ENCODE peak calls at places on chromosomes 16 and 17, in six cellular contexts. One of them, this sample, is unnamed.

GRCh38 chr16:49621240-49622083 is 234.4 kb downstream of the ZNF423 start:
- DNase-seq in body of pancreas: no peak
- DNase-seq in astrocyte of the spinal cord: peak
- DNase-seq in endothelial cell: no peak
- DNase-seq in H1: no peak
- DNase-seq in neural progenitor cell: no peak
- DNase-seq in this sample: no peak

GRCh38 chr17:2237960-2238359 is 65.6 kb downstream of the SMG6 start:
- DNase-seq in body of pancreas: no peak
- DNase-seq in astrocyte of the spinal cord: no peak
- DNase-seq in endothelial cell: no peak
- DNase-seq in H1: no peak
- DNase-seq in neural progenitor cell: no peak
- DNase-seq in this sample: no peak

GRCh38 chr16:61834082-61834481 is 202.2 kb downstream of the CDH8 start:
- DNase-seq in body of pancreas: no peak
- DNase-seq in astrocyte of the spinal cord: no peak
- DNase-seq in endothelial cell: no peak
- DNase-seq in H1: no peak
- DNase-seq in neural progenitor cell: no peak
- DNase-seq in this sample: no peak

GRCh38 chr16:66910175-66910940 is 8.3 kb downstream of the CDH16 start:
- DNase-seq in body of pancreas: no peak
- DNase-seq in astrocyte of the spinal cord: no peak
- DNase-seq in endothelial cell: no peak
- DNase-seq in H1: no peak
- DNase-seq in neural progenitor cell: no peak
- DNase-seq in this sample: no peak

GRCh38 chr17:59754547-59754946 is 47.1 kb downstream of the VMP1 start:
- DNase-seq in body of pancreas: no peak
- DNase-seq in astrocyte of the spinal cord: peak
- DNase-seq in endothelial cell: no peak
- DNase-seq in H1: no peak
- DNase-seq in neural progenitor cell: no peak
- DNase-seq in this sample: peak

GRCh38 chr16:50671644-50672260 is 9.4 kb downstream of the SNX20 start:
- DNase-seq in body of pancreas: no peak
- DNase-seq in astrocyte of the spinal cord: peak
- DNase-seq in endothelial cell: peak
- DNase-seq in H1: no peak
- DNase-seq in neural progenitor cell: peak
- DNase-seq in this sample: no peak

GRCh38 chr17:4362141-4362540 is 4.3 kb downstream of the UBE2G1 start:
- DNase-seq in body of pancreas: no peak
- DNase-seq in astrocyte of the spinal cord: no peak
- DNase-seq in endothelial cell: no peak
- DNase-seq in H1: no peak
- DNase-seq in neural progenitor cell: no peak
- DNase-seq in this sample: no peak

GRCh38 chr17:27494192-27495091 is 38.2 kb downstream of the KSR1 start:
- DNase-seq in body of pancreas: peak
- DNase-seq in astrocyte of the spinal cord: peak
- DNase-seq in endothelial cell: no peak
- DNase-seq in H1: no peak
- DNase-seq in neural progenitor cell: peak
- DNase-seq in this sample: peak

GRCh38 chr17:41957058-41957868 is 9.3 kb upstream of the CNP start:
- DNase-seq in body of pancreas: no peak
- DNase-seq in astrocyte of the spinal cord: no peak
- DNase-seq in endothelial cell: peak
- DNase-seq in H1: no peak
- DNase-seq in neural progenitor cell: peak
- DNase-seq in this sample: no peak

GRCh38 chr17:74770498-74771318 is 5.4 kb downstream of the NAT9 start:
- DNase-seq in body of pancreas: peak
- DNase-seq in astrocyte of the spinal cord: peak
- DNase-seq in endothelial cell: peak
- DNase-seq in H1: no peak
- DNase-seq in neural progenitor cell: peak
- DNase-seq in this sample: no peak

GRCh38 chr17:7634384-7634783 is 4.4 kb downstream of the SHBG start:
- DNase-seq in body of pancreas: peak
- DNase-seq in astrocyte of the spinal cord: peak
- DNase-seq in endothelial cell: peak
- DNase-seq in H1: no peak
- DNase-seq in neural progenitor cell: peak
- DNase-seq in this sample: no peak

GRCh38 chr17:74903034-74903433 is 9.6 kb upstream of the FADS6 start:
- DNase-seq in body of pancreas: no peak
- DNase-seq in astrocyte of the spinal cord: no peak
- DNase-seq in endothelial cell: no peak
- DNase-seq in H1: no peak
- DNase-seq in neural progenitor cell: no peak
- DNase-seq in this sample: no peak

GRCh38 chr17:81171941-81172340 is 5.9 kb upstream of the AATK start:
- DNase-seq in body of pancreas: no peak
- DNase-seq in astrocyte of the spinal cord: peak
- DNase-seq in endothelial cell: no peak
- DNase-seq in H1: no peak
- DNase-seq in neural progenitor cell: no peak
- DNase-seq in this sample: peak

GRCh38 chr17:28871056-28871579 is 16.3 kb downstream of the ERAL1 start:
- DNase-seq in body of pancreas: no peak
- DNase-seq in astrocyte of the spinal cord: no peak
- DNase-seq in endothelial cell: no peak
- DNase-seq in H1: no peak
- DNase-seq in neural progenitor cell: no peak
- DNase-seq in this sample: no peak

GRCh38 chr16:51818342-51818944 is 667.4 kb upstream of the SALL1 start:
- DNase-seq in body of pancreas: peak
- DNase-seq in astrocyte of the spinal cord: peak
- DNase-seq in endothelial cell: peak
- DNase-seq in H1: peak
- DNase-seq in neural progenitor cell: peak
- DNase-seq in this sample: peak

GRCh38 chr17:37523715-37524219 is 34.1 kb downstream of the DUSP14 start:
- DNase-seq in body of pancreas: no peak
- DNase-seq in astrocyte of the spinal cord: no peak
- DNase-seq in endothelial cell: no peak
- DNase-seq in H1: no peak
- DNase-seq in neural progenitor cell: no peak
- DNase-seq in this sample: no peak

GRCh38 chr16:3444032-3444388 is 530 bp downstream of the NAA60 start:
- DNase-seq in body of pancreas: no peak
- DNase-seq in astrocyte of the spinal cord: peak
- DNase-seq in endothelial cell: peak
- DNase-seq in H1: no peak
- DNase-seq in neural progenitor cell: peak
- DNase-seq in this sample: peak

GRCh38 chr17:68707032-68707431 is 105.9 kb upstream of the FAM20A start:
- DNase-seq in body of pancreas: no peak
- DNase-seq in astrocyte of the spinal cord: peak
- DNase-seq in endothelial cell: no peak
- DNase-seq in H1: no peak
- DNase-seq in neural progenitor cell: peak
- DNase-seq in this sample: no peak

GRCh38 chr16:12582696-12583095 is 221.0 kb downstream of the CPPED1 start:
- DNase-seq in body of pancreas: no peak
- DNase-seq in astrocyte of the spinal cord: no peak
- DNase-seq in endothelial cell: no peak
- DNase-seq in H1: no peak
- DNase-seq in neural progenitor cell: no peak
- DNase-seq in this sample: no peak

GRCh38 chr17:83142619-83143018 is 63.2 kb downstream of the METRNL start:
- DNase-seq in body of pancreas: no peak
- DNase-seq in astrocyte of the spinal cord: no peak
- DNase-seq in endothelial cell: no peak
- DNase-seq in H1: no peak
- DNase-seq in neural progenitor cell: no peak
- DNase-seq in this sample: no peak

GRCh38 chr17:71922439-71922838 is 198.4 kb upstream of the SOX9 start:
- DNase-seq in body of pancreas: no peak
- DNase-seq in astrocyte of the spinal cord: peak
- DNase-seq in endothelial cell: no peak
- DNase-seq in H1: no peak
- DNase-seq in neural progenitor cell: no peak
- DNase-seq in this sample: no peak

GRCh38 chr16:22924492-22924891 is 110.5 kb downstream of the HS3ST2 start:
- DNase-seq in body of pancreas: peak
- DNase-seq in astrocyte of the spinal cord: no peak
- DNase-seq in endothelial cell: no peak
- DNase-seq in H1: no peak
- DNase-seq in neural progenitor cell: no peak
- DNase-seq in this sample: no peak

GRCh38 chr16:57622361-57623250 is 5.8 kb upstream of the ADGRG1 start:
- DNase-seq in body of pancreas: peak
- DNase-seq in astrocyte of the spinal cord: no peak
- DNase-seq in endothelial cell: no peak
- DNase-seq in H1: no peak
- DNase-seq in neural progenitor cell: no peak
- DNase-seq in this sample: no peak

GRCh38 chr17:17119533-17119932 is 77.3 kb downstream of the MPRIP start:
- DNase-seq in body of pancreas: peak
- DNase-seq in astrocyte of the spinal cord: peak
- DNase-seq in endothelial cell: no peak
- DNase-seq in H1: no peak
- DNase-seq in neural progenitor cell: no peak
- DNase-seq in this sample: no peak

GRCh38 chr17:51770031-51770759 is 388.3 kb downstream of the CA10 start:
- DNase-seq in body of pancreas: no peak
- DNase-seq in astrocyte of the spinal cord: no peak
- DNase-seq in endothelial cell: no peak
- DNase-seq in H1: no peak
- DNase-seq in neural progenitor cell: no peak
- DNase-seq in this sample: no peak

GRCh38 chr17:56393156-56393555 is 200.3 kb upstream of the NOG start:
- DNase-seq in body of pancreas: no peak
- DNase-seq in astrocyte of the spinal cord: no peak
- DNase-seq in endothelial cell: no peak
- DNase-seq in H1: no peak
- DNase-seq in neural progenitor cell: no peak
- DNase-seq in this sample: no peak

GRCh38 chr16:11264155-11264832 is 4.8 kb downstream of the TNP2 start:
- DNase-seq in body of pancreas: no peak
- DNase-seq in astrocyte of the spinal cord: no peak
- DNase-seq in endothelial cell: no peak
- DNase-seq in H1: no peak
- DNase-seq in neural progenitor cell: no peak
- DNase-seq in this sample: no peak

GRCh38 chr17:12395733-12396354 is 269.8 kb upstream of the MYOCD start:
- DNase-seq in body of pancreas: peak
- DNase-seq in astrocyte of the spinal cord: no peak
- DNase-seq in endothelial cell: peak
- DNase-seq in H1: no peak
- DNase-seq in neural progenitor cell: peak
- DNase-seq in this sample: no peak
- TF ChIP-seq CTCF in body of pancreas: no peak
- TF ChIP-seq CTCF in astrocyte of the spinal cord: peak
- TF ChIP-seq CTCF in endothelial cell: peak
- TF ChIP-seq CTCF in H1: peak
- TF ChIP-seq CTCF in neural progenitor cell: peak
- TF ChIP-seq CTCF in this sample: peak

GRCh38 chr16:16881771-16882170 is 502.8 kb downstream of the NPIPA7 start:
- DNase-seq in body of pancreas: no peak
- DNase-seq in astrocyte of the spinal cord: no peak
- DNase-seq in endothelial cell: no peak
- DNase-seq in H1: no peak
- DNase-seq in neural progenitor cell: peak
- DNase-seq in this sample: no peak
- TF ChIP-seq CTCF in body of pancreas: no peak
- TF ChIP-seq CTCF in astrocyte of the spinal cord: no peak
- TF ChIP-seq CTCF in endothelial cell: no peak
- TF ChIP-seq CTCF in H1: peak
- TF ChIP-seq CTCF in neural progenitor cell: peak
- TF ChIP-seq CTCF in this sample: no peak

GRCh38 chr17:53516643-53517042 is 306.1 kb upstream of the KIF2B start:
- DNase-seq in body of pancreas: peak
- DNase-seq in astrocyte of the spinal cord: peak
- DNase-seq in endothelial cell: no peak
- DNase-seq in H1: no peak
- DNase-seq in neural progenitor cell: peak
- DNase-seq in this sample: no peak
- TF ChIP-seq CTCF in body of pancreas: no peak
- TF ChIP-seq CTCF in astrocyte of the spinal cord: peak
- TF ChIP-seq CTCF in endothelial cell: no peak
- TF ChIP-seq CTCF in H1: peak
- TF ChIP-seq CTCF in neural progenitor cell: peak
- TF ChIP-seq CTCF in this sample: no peak

DNA sequence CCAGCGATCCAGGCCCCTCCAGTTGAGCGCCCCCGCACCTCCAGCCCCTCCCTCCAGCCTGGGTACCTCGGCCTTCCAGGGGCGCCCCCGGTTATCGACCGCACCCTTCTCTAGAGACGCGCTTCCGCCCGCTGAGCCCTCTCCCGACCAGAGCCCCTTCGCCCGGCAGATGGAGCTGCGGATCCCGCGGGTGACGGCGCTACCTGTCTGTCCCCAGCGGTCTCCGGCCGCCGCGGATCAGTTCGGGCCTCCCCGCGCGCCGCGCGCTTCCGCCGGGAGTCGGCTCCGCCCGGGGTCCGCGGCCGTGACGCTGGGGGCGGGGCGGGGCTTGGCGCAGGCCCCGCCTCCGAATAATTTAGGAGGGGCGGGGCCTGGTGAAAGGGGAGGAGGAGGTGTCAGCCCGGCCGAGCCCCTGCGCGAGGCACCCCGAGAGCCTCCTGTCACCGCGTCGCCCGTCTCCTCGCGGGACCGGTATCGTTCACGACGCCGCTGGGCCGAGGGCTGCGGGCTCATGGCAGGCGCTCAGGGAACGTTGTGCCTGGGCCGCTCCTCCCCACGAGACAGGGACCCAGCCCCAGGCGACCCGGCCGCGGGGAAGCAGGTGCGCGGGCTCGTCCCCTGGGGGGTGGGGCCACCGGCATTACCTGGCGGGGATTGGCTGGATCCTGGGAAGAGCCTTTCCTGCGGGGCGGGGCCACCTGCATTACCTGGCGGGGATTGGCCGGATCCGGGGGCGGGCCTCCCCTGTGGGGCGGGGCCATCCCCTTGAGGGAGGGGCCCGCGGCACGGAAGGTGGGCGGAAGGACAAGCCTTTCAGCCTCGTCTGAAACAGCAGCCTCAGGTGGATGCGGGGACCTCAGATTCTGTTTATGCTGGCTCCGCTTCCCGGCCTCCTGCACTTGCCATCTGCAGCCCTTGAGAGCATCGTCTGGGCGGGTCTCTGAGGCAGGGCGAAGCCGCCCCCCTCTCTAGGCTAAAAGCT is at the start of gene SPATA2L:
- DNase-seq in body of pancreas: peak
- DNase-seq in astrocyte of the spinal cord: peak
- DNase-seq in endothelial cell: peak
- DNase-seq in H1: peak
- DNase-seq in neural progenitor cell: peak
- DNase-seq in this sample: no peak
- TF ChIP-seq CTCF in body of pancreas: no peak
- TF ChIP-seq CTCF in astrocyte of the spinal cord: no peak
- TF ChIP-seq CTCF in endothelial cell: no peak
- TF ChIP-seq CTCF in H1: peak
- TF ChIP-seq CTCF in neural progenitor cell: peak
- TF ChIP-seq CTCF in this sample: peak

GRCh38 chr16:1379863-1380174 is 28.1 kb downstream of the GNPTG start:
- DNase-seq in body of pancreas: no peak
- DNase-seq in astrocyte of the spinal cord: no peak
- DNase-seq in endothelial cell: no peak
- DNase-seq in H1: no peak
- DNase-seq in neural progenitor cell: no peak
- DNase-seq in this sample: no peak
- TF ChIP-seq CTCF in body of pancreas: no peak
- TF ChIP-seq CTCF in astrocyte of the spinal cord: no peak
- TF ChIP-seq CTCF in endothelial cell: no peak
- TF ChIP-seq CTCF in H1: no peak
- TF ChIP-seq CTCF in neural progenitor cell: peak
- TF ChIP-seq CTCF in this sample: no peak